ENCODE peak calls at places on chromosomes 6 and 20, in six cellular contexts. One of them, this sample, is unnamed.

GRCh38 chr20:1945134-1945618 is 48.7 kb downstream of the PDYN start:
- DNase-seq in pancreas: peak; percentile 66
- DNase-seq in left lung: peak; percentile 87
- DNase-seq in cardiac muscle cell: no peak
- DNase-seq in omental fat pad: peak; percentile 59
- DNase-seq in heart left ventricle: peak; percentile 64
- DNase-seq in this sample: no peak

GRCh38 chr6:744954-745353 is 52.0 kb upstream of the EXOC2 start:
- DNase-seq in pancreas: no peak
- DNase-seq in cardiac muscle cell: no peak
- DNase-seq in heart left ventricle: no peak
- DNase-seq in left lung: no peak
- DNase-seq in omental fat pad: no peak
- DNase-seq in this sample: no peak

GRCh38 chr6:78476561-78476960 is 390.8 kb upstream of the IRAK1BP1 start:
- DNase-seq in heart left ventricle: no peak
- DNase-seq in left lung: no peak
- DNase-seq in pancreas: no peak
- DNase-seq in cardiac muscle cell: no peak
- DNase-seq in omental fat pad: no peak
- DNase-seq in this sample: no peak

GRCh38 chr20:21505161-21505809 is 8.6 kb downstream of the NKX2-2 start:
- DNase-seq in heart left ventricle: peak; percentile 61
- DNase-seq in cardiac muscle cell: peak; percentile 84
- DNase-seq in omental fat pad: peak; percentile 62
- DNase-seq in left lung: peak; percentile 95
- DNase-seq in pancreas: peak; percentile 96
- DNase-seq in this sample: peak; percentile 89

GRCh38 chr6:129701721-129702455 is 8.1 kb downstream of the ARHGAP18 start:
- DNase-seq in cardiac muscle cell: no peak
- DNase-seq in heart left ventricle: no peak
- DNase-seq in omental fat pad: no peak
- DNase-seq in left lung: no peak
- DNase-seq in pancreas: no peak
- DNase-seq in this sample: no peak

GRCh38 chr6:90598192-90598951 is 11.5 kb upstream of the MAP3K7 start:
- DNase-seq in pancreas: no peak
- DNase-seq in left lung: no peak
- DNase-seq in heart left ventricle: no peak
- DNase-seq in cardiac muscle cell: no peak
- DNase-seq in omental fat pad: no peak
- DNase-seq in this sample: no peak

GRCh38 chr6:39688494-39688893 is 36.7 kb downstream of the KIF6 start:
- DNase-seq in omental fat pad: no peak
- DNase-seq in heart left ventricle: no peak
- DNase-seq in pancreas: no peak
- DNase-seq in cardiac muscle cell: no peak
- DNase-seq in left lung: no peak
- DNase-seq in this sample: no peak

GRCh38 chr20:60729119-60729900 is 522.8 kb upstream of the CDH4 start:
- DNase-seq in left lung: no peak
- DNase-seq in pancreas: no peak
- DNase-seq in heart left ventricle: no peak
- DNase-seq in omental fat pad: no peak
- DNase-seq in cardiac muscle cell: no peak
- DNase-seq in this sample: no peak

GRCh38 chr6:167046861-167047495 is 47.8 kb downstream of the CEP43 start:
- DNase-seq in cardiac muscle cell: no peak
- DNase-seq in left lung: no peak
- DNase-seq in pancreas: no peak
- DNase-seq in omental fat pad: no peak
- DNase-seq in heart left ventricle: no peak
- DNase-seq in this sample: no peak

GRCh38 chr6:4358414-4359107 is 223.2 kb upstream of the ECI2 start:
- DNase-seq in omental fat pad: peak; percentile 74
- DNase-seq in left lung: peak; percentile 84
- DNase-seq in cardiac muscle cell: no peak
- DNase-seq in pancreas: peak; percentile 79
- DNase-seq in heart left ventricle: peak; percentile 97
- DNase-seq in this sample: no peak

GRCh38 chr20:695165-695866 is 19.7 kb upstream of the SCRT2 start:
- DNase-seq in left lung: no peak
- DNase-seq in omental fat pad: no peak
- DNase-seq in pancreas: no peak
- DNase-seq in cardiac muscle cell: no peak
- DNase-seq in heart left ventricle: no peak
- DNase-seq in this sample: no peak

GRCh38 chr6:117555882-117556498 is 46.3 kb downstream of the GOPC start:
- DNase-seq in omental fat pad: peak; percentile 72
- DNase-seq in cardiac muscle cell: peak; percentile 51
- DNase-seq in heart left ventricle: no peak
- DNase-seq in pancreas: no peak
- DNase-seq in left lung: no peak
- DNase-seq in this sample: no peak

GRCh38 chr20:31836853-31837608 is 8.4 kb downstream of the FOXS1 start:
- DNase-seq in heart left ventricle: no peak
- DNase-seq in cardiac muscle cell: no peak
- DNase-seq in omental fat pad: no peak
- DNase-seq in left lung: no peak
- DNase-seq in pancreas: no peak
- DNase-seq in this sample: no peak

GRCh38 chr6:29447670-29448069 is 8.6 kb downstream of the OR10C1 start:
- DNase-seq in left lung: no peak
- DNase-seq in cardiac muscle cell: peak; percentile 16
- DNase-seq in omental fat pad: no peak
- DNase-seq in heart left ventricle: no peak
- DNase-seq in pancreas: no peak
- DNase-seq in this sample: no peak

GRCh38 chr6:136403166-136403980 is 113.7 kb upstream of the BCLAF1 start:
- DNase-seq in pancreas: no peak
- DNase-seq in omental fat pad: no peak
- DNase-seq in heart left ventricle: no peak
- DNase-seq in cardiac muscle cell: no peak
- DNase-seq in left lung: no peak
- DNase-seq in this sample: no peak

GRCh38 chr6:163965426-163966348 is 551.2 kb downstream of the QKI start:
- DNase-seq in cardiac muscle cell: peak; percentile 55
- DNase-seq in left lung: no peak
- DNase-seq in heart left ventricle: peak; percentile 61
- DNase-seq in pancreas: no peak
- DNase-seq in omental fat pad: no peak
- DNase-seq in this sample: no peak

GRCh38 chr6:35152067-35152707 is 11.0 kb upstream of the TCP11 start:
- DNase-seq in omental fat pad: no peak
- DNase-seq in pancreas: no peak
- DNase-seq in left lung: no peak
- DNase-seq in heart left ventricle: no peak
- DNase-seq in cardiac muscle cell: no peak
- DNase-seq in this sample: no peak

GRCh38 chr6:49556429-49556837 is 6.0 kb downstream of the C6orf141 start:
- DNase-seq in left lung: no peak
- DNase-seq in omental fat pad: no peak
- DNase-seq in heart left ventricle: no peak
- DNase-seq in pancreas: no peak
- DNase-seq in cardiac muscle cell: no peak
- DNase-seq in this sample: no peak

GRCh38 chr20:17794400-17794799 is 94.6 kb downstream of the BANF2 start:
- DNase-seq in heart left ventricle: no peak
- DNase-seq in omental fat pad: no peak
- DNase-seq in pancreas: peak; percentile 81
- DNase-seq in cardiac muscle cell: no peak
- DNase-seq in left lung: no peak
- DNase-seq in this sample: no peak

GRCh38 chr20:17786221-17786718 is 86.5 kb downstream of the BANF2 start:
- DNase-seq in omental fat pad: no peak
- DNase-seq in cardiac muscle cell: no peak
- DNase-seq in left lung: no peak
- DNase-seq in pancreas: no peak
- DNase-seq in heart left ventricle: peak; percentile 61
- DNase-seq in this sample: no peak

GRCh38 chr20:17793986-17794385 is 94.2 kb downstream of the BANF2 start:
- DNase-seq in left lung: no peak
- DNase-seq in pancreas: no peak
- DNase-seq in omental fat pad: no peak
- DNase-seq in cardiac muscle cell: no peak
- DNase-seq in heart left ventricle: no peak
- DNase-seq in this sample: no peak

GRCh38 chr20:17787816-17788215 is 88.0 kb downstream of the BANF2 start:
- DNase-seq in pancreas: no peak
- DNase-seq in left lung: no peak
- DNase-seq in cardiac muscle cell: no peak
- DNase-seq in omental fat pad: no peak
- DNase-seq in heart left ventricle: no peak
- DNase-seq in this sample: no peak

DNA sequence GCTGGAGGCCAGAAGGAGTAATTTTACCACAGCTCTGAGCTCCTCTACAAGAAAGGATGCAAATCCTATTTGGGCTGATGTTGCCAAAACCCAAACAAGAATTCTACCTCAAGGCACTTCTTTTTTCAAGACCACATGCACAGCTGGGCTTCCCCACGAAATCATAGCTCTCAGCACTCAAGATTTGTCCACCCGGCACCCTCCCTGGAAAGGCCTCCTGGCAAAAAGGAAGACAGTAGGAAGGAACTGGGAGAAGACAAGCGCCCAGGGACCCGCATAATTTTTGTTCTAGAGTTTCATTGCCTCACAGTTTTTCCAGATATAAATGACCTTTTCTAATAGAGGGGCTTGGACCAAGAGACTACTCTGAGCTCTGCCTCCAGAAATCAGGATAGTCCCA is 90.5 kb downstream of the BANF2 start:
- DNase-seq in cardiac muscle cell: no peak
- DNase-seq in heart left ventricle: no peak
- DNase-seq in left lung: no peak
- DNase-seq in omental fat pad: no peak
- DNase-seq in pancreas: no peak
- DNase-seq in this sample: no peak
- TF ChIP-seq CTCF in cardiac muscle cell: no peak
- TF ChIP-seq CTCF in heart left ventricle: no peak
- TF ChIP-seq CTCF in left lung: no peak
- TF ChIP-seq CTCF in omental fat pad: no peak
- TF ChIP-seq CTCF in pancreas: no peak
- TF ChIP-seq CTCF in this sample: no peak

DNA sequence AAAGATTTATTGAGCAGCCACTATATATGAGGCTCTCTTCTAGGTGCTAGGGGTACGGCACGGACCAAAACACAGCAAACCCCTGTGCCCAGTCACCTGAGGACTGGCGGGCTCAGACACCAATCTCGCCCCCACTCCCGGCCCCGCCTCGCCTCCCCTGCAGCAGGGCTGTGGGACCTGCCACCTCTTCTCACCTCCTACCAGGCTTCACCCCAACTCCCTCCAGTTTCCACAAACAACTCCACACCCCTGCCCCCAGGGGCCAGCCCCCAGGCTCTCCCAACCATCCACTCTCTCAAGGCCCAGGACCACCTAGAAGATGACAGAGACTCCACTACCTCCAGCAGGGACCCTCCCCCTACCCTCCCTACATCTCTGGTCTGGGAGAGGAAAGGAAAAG is 6.5 kb downstream of the TFEB start:
- DNase-seq in cardiac muscle cell: no peak
- DNase-seq in left lung: peak; percentile 41
- DNase-seq in omental fat pad: no peak
- DNase-seq in heart left ventricle: no peak
- DNase-seq in pancreas: no peak
- DNase-seq in this sample: no peak
- TF ChIP-seq CTCF in cardiac muscle cell: no peak
- TF ChIP-seq CTCF in left lung: no peak
- TF ChIP-seq CTCF in omental fat pad: no peak
- TF ChIP-seq CTCF in heart left ventricle: no peak
- TF ChIP-seq CTCF in pancreas: no peak
- TF ChIP-seq CTCF in this sample: no peak

GRCh38 chr20:52747736-52748135 is 224.4 kb upstream of the TSHZ2 start:
- DNase-seq in left lung: no peak
- DNase-seq in cardiac muscle cell: peak; percentile 35
- DNase-seq in pancreas: no peak
- DNase-seq in heart left ventricle: no peak
- DNase-seq in omental fat pad: no peak
- DNase-seq in this sample: no peak
- TF ChIP-seq CTCF in left lung: peak; percentile 13
- TF ChIP-seq CTCF in cardiac muscle cell: peak; percentile 53
- TF ChIP-seq CTCF in pancreas: peak; percentile 7
- TF ChIP-seq CTCF in heart left ventricle: peak; percentile 20
- TF ChIP-seq CTCF in omental fat pad: no peak
- TF ChIP-seq CTCF in this sample: no peak

DNA sequence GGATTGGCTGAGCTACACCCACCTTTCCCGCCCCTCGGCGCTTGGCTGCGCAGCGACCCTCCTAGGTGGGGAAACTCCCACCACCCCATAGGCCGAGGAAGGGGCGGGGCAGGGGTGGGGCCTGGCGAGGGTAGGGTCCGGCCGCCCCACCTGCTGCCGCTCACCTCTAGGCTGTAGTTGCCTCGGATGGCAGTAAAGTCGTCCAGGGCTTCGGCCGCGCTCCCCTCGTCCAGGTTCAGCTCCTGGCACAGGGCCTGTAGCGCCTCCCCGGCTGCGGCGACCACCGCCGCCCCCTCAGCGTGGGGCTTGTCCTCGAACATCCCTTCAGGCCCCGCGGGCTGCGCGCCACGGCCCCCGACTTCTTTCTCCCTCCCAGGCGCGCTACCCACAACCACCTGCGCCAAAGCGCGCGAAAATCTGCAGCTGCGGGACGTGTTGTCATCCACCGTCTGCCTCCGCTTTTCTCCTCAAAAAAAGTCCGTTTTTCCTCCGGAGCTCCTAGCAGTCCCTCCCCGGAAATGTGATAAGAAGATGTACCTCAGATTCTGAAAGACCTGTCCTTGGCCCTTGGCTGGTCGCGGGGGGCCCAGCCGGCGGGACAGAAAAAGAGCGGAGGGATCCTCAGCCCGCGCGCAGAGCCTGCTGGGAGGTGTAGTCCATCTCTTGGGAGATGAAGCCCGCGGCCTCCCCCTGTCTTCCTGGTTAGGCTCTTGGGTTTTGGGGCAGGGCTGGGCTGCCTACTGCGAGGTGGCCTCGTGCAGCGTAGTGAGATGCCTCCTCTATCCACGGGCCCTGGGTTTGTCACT is at the start of gene RBL1:
- DNase-seq in pancreas: peak; percentile 89
- DNase-seq in omental fat pad: peak; percentile 51
- DNase-seq in heart left ventricle: peak; percentile 82
- DNase-seq in left lung: peak; percentile 92
- DNase-seq in cardiac muscle cell: peak; percentile 83
- DNase-seq in this sample: peak; percentile 85
- TF ChIP-seq CTCF in pancreas: no peak
- TF ChIP-seq CTCF in omental fat pad: no peak
- TF ChIP-seq CTCF in heart left ventricle: peak; percentile 6
- TF ChIP-seq CTCF in left lung: no peak
- TF ChIP-seq CTCF in cardiac muscle cell: peak; percentile 37
- TF ChIP-seq CTCF in this sample: peak; percentile 28

This sample was measured in GM13977.